ENCODE peak calls at places on chromosomes 3 and 15, in seven cellular contexts. D, P, M, L, Q, J and K are unnamed samples.

GRCh38 chr3:150216041-150216811 is 191.9 kb upstream of the TSC22D2 start:
- DNase-seq in M (no peak), J (peak; percentile 72), D (no peak), P (no peak), L (peak; percentile 32), Q (no peak), K (no peak)

GRCh38 chr3:172317984-172318383 is 130.3 kb downstream of the GHSR start:
- DNase-seq in P (no peak), Q (peak; percentile 90), L (peak; percentile 53), J (peak; percentile 91), D (no peak), M (no peak), K (no peak)

GRCh38 chr15:88255109-88255495 is 1.4 kb downstream of the NTRK3 start:
- DNase-seq in J (no peak), Q (no peak), P (no peak), L (no peak), M (no peak), D (peak; percentile 54), K (no peak)

GRCh38 chr3:3157484-3157883 is 22.0 kb downstream of the CRBN start:
- DNase-seq in P (no peak), D (no peak), Q (no peak), L (no peak), M (no peak), J (no peak), K (no peak)

GRCh38 chr3:127768346-127769008 is 53.8 kb downstream of the MGLL start:
- DNase-seq in J (peak; percentile 99), L (no peak), P (no peak), D (peak; percentile 65), M (no peak), Q (peak; percentile 94), K (no peak)

GRCh38 chr15:70083423-70083822 is 14.3 kb downstream of the TLE3 start:
- DNase-seq in L (no peak), D (no peak), P (no peak), Q (no peak), M (peak; percentile 91), J (no peak), K (no peak)

GRCh38 chr15:59313703-59314332 is 58.9 kb downstream of the MYO1E start:
- DNase-seq in M (no peak), P (no peak), D (peak; percentile 91), L (no peak), J (no peak), Q (no peak), K (no peak)

GRCh38 chr3:123789160-123789559 is 95.0 kb downstream of the MYLK start:
- DNase-seq in P (no peak), L (no peak), J (no peak), Q (no peak), D (no peak), M (no peak), K (no peak)

GRCh38 chr3:63933459-63933858 is 21.3 kb upstream of the SCAANT1 start:
- DNase-seq in P (no peak), J (no peak), M (no peak), D (no peak), Q (no peak), L (no peak), K (no peak)

GRCh38 chr15:75210867-75211266 is 9.2 kb downstream of the C15orf39 start:
- DNase-seq in Q (no peak), D (no peak), L (no peak), P (no peak), J (no peak), M (no peak), K (no peak)

GRCh38 chr3:190073264-190073663 is 47.4 kb downstream of the P3H2 start:
- DNase-seq in M (no peak), L (peak; percentile 39), J (no peak), Q (peak; percentile 79), D (no peak), P (no peak), K (no peak)

GRCh38 chr3:86723433-86723832 is 267.5 kb downstream of the VGLL3 start:
- DNase-seq in Q (no peak), D (no peak), M (no peak), P (no peak), J (no peak), L (no peak), K (no peak)

GRCh38 chr3:72724070-72724469 is 124.2 kb downstream of the SHQ1 start:
- DNase-seq in J (no peak), D (no peak), P (no peak), Q (no peak), M (no peak), L (no peak), K (no peak)

GRCh38 chr3:139935071-139935865 is at the start of gene CLSTN2:
- DNase-seq in D (peak; percentile 70), J (peak; percentile 1), L (peak; percentile 92), M (peak; percentile 75), P (no peak), Q (peak; percentile 23), K (no peak)

GRCh38 chr15:44130778-44131177 is 64.3 kb downstream of the FRMD5 start:
- DNase-seq in J (peak; percentile 28), P (no peak), M (no peak), D (no peak), Q (no peak), L (no peak), K (no peak)

GRCh38 chr3:50639055-50639494 is 22.1 kb downstream of the MAPKAPK3 start:
- DNase-seq in J (peak; percentile 75), D (no peak), M (no peak), P (no peak), Q (no peak), L (no peak), K (no peak)

GRCh38 chr3:13479332-13479581 is 849 bp upstream of the HDAC11 start:
- DNase-seq in P (no peak), L (peak; percentile 59), D (peak; percentile 84), Q (no peak), J (peak; percentile 18), M (no peak), K (no peak)

GRCh38 chr15:98583758-98584157 is 64.6 kb upstream of the IGF1R start:
- DNase-seq in D (no peak), M (no peak), P (no peak), L (no peak), J (no peak), Q (no peak), K (no peak)

GRCh38 chr3:105647047-105647446 is 221.8 kb downstream of the CBLB start:
- DNase-seq in M (no peak), J (peak; percentile 92), Q (peak; percentile 94), D (no peak), L (no peak), P (no peak), K (no peak)

GRCh38 chr3:41612853-41613252 is 349.1 kb downstream of the ULK4 start:
- DNase-seq in L (no peak), M (no peak), Q (no peak), D (no peak), P (no peak), J (no peak), K (no peak)

GRCh38 chr15:37040072-37040742 is 60.1 kb downstream of the MEIS2 start:
- DNase-seq in Q (no peak), P (no peak), D (no peak), L (no peak), J (no peak), M (no peak), K (no peak)

GRCh38 chr15:69086427-69087205 is 72.1 kb downstream of the NOX5 start:
- DNase-seq in D (no peak), L (no peak), J (no peak), P (no peak), Q (no peak), M (no peak), K (no peak)

GRCh38 chr15:99343836-99344551 is 92.7 kb downstream of the LRRC28 start:
- DNase-seq in Q (no peak), J (no peak), M (no peak), L (peak; percentile 30), P (peak; percentile 31), D (no peak), K (peak; percentile 21)

GRCh38 chr3:170907519-170908234 is 760 bp downstream of the EIF5A2 start:
- DNase-seq in P (no peak), L (no peak), M (no peak), J (peak; percentile 43), Q (no peak), D (peak; percentile 69), K (no peak)

GRCh38 chr3:147544290-147544689 is 135.1 kb downstream of the ZIC1 start:
- DNase-seq in L (no peak), J (no peak), P (no peak), Q (no peak), D (no peak), M (no peak), K (no peak)

GRCh38 chr3:6229778-6230410 is 631.0 kb upstream of the GRM7 start:
- DNase-seq in M (no peak), L (no peak), J (no peak), Q (no peak), D (no peak), P (no peak), K (no peak)

GRCh38 chr15:58529041-58529440 is 97.2 kb downstream of the LIPC start:
- DNase-seq in P (no peak), J (no peak), Q (no peak), M (no peak), L (no peak), D (no peak), K (no peak)

GRCh38 chr3:119173325-119173724 is at the start of gene UPK1B:
- DNase-seq in Q (no peak), P (no peak), J (no peak), L (no peak), M (no peak), D (no peak), K (no peak)

GRCh38 chr3:39207361-39208192 is 15.2 kb upstream of the XIRP1 start:
- DNase-seq in Q (no peak), P (no peak), L (no peak), D (no peak), M (no peak), J (no peak), K (no peak)